ENCODE peak calls at places on chromosomes 16 and 17, in four cellular contexts. One of them, this sample, is unnamed.

GRCh38 chr16:85980686-85981085 is 81.7 kb downstream of the IRF8 start:
- DNase-seq in neural progenitor cell: no peak
- DNase-seq in endothelial cell of umbilical vein: no peak
- DNase-seq in fibroblast of lung: no peak
- DNase-seq in this sample: no peak

GRCh38 chr16:23960081-23960499 is 124.3 kb downstream of the PRKCB start:
- DNase-seq in neural progenitor cell: no peak
- DNase-seq in endothelial cell of umbilical vein: no peak
- DNase-seq in fibroblast of lung: no peak
- DNase-seq in this sample: no peak

GRCh38 chr16:71807905-71808592 is 585 bp downstream of the AP1G1 start:
- DNase-seq in neural progenitor cell: peak; percentile 49
- DNase-seq in endothelial cell of umbilical vein: peak; percentile 55
- DNase-seq in fibroblast of lung: peak; percentile 12
- DNase-seq in this sample: peak; percentile 47

GRCh38 chr17:49703557-49704277 is 4.0 kb downstream of the SLC35B1 start:
- DNase-seq in neural progenitor cell: peak; percentile 79
- DNase-seq in endothelial cell of umbilical vein: peak; percentile 51
- DNase-seq in fibroblast of lung: peak; percentile 49
- DNase-seq in this sample: peak; percentile 83

GRCh38 chr17:41496803-41497484 is 7.2 kb upstream of the KRT36 start:
- DNase-seq in neural progenitor cell: peak; percentile 76
- DNase-seq in endothelial cell of umbilical vein: peak; percentile 83
- DNase-seq in fibroblast of lung: peak; percentile 70
- DNase-seq in this sample: peak; percentile 96

GRCh38 chr17:80726558-80727408 is 182.1 kb downstream of the RPTOR start:
- DNase-seq in neural progenitor cell: no peak
- DNase-seq in endothelial cell of umbilical vein: no peak
- DNase-seq in fibroblast of lung: no peak
- DNase-seq in this sample: no peak

GRCh38 chr17:34756670-34757021 is 177.3 kb downstream of the TMEM132E start:
- DNase-seq in neural progenitor cell: no peak
- DNase-seq in endothelial cell of umbilical vein: no peak
- DNase-seq in fibroblast of lung: no peak
- DNase-seq in this sample: peak; percentile 78

GRCh38 chr17:68431661-68432071 is 25.6 kb downstream of the WIPI1 start:
- DNase-seq in neural progenitor cell: peak; percentile 65
- DNase-seq in endothelial cell of umbilical vein: peak; percentile 27
- DNase-seq in fibroblast of lung: peak; percentile 38
- DNase-seq in this sample: peak; percentile 81

GRCh38 chr16:85735225-85735722 is 15.6 kb downstream of the C16orf74 start:
- DNase-seq in neural progenitor cell: no peak
- DNase-seq in endothelial cell of umbilical vein: no peak
- DNase-seq in fibroblast of lung: no peak
- DNase-seq in this sample: no peak

GRCh38 chr17:82015311-82015971 is 7.2 kb downstream of the CENPX start:
- DNase-seq in neural progenitor cell: no peak
- DNase-seq in endothelial cell of umbilical vein: no peak
- DNase-seq in fibroblast of lung: no peak
- DNase-seq in this sample: no peak

GRCh38 chr17:74205274-74205673 is 1.8 kb downstream of the RPL38 start:
- DNase-seq in neural progenitor cell: no peak
- DNase-seq in endothelial cell of umbilical vein: no peak
- DNase-seq in fibroblast of lung: no peak
- DNase-seq in this sample: no peak

DNA sequence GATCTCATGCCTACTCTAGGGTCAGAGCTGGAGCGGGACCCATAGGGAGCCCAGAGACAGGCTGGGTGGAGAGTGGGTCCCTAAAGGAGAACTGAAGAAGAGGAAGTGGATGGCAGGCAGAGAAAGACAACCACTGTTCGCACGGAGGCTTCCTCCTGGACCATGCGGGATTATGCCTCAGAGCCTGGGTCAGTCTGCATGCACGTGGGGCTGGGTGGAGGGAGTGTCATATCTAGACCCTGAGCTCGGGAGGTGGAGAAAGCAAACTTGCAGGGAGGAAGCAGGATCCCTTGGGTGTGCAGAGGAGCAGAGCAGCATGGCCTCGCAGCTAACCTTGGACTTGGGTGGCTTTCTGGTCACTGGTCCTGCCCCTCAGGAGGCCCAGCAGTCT is 344.3 kb downstream of the CPPED1 start:
- DNase-seq in neural progenitor cell: no peak
- DNase-seq in endothelial cell of umbilical vein: no peak
- DNase-seq in fibroblast of lung: no peak
- DNase-seq in this sample: no peak
- H3K9ac ChIP-seq in neural progenitor cell: no peak overlapping the region
- H3K9ac ChIP-seq in endothelial cell of umbilical vein: no peak overlapping the region
- H3K9ac ChIP-seq in fibroblast of lung: no peak overlapping the region
- H3K9ac ChIP-seq in this sample: no peak overlapping the region

GRCh38 chr16:88462396-88462795 is 9.3 kb downstream of the ZFPM1 start:
- DNase-seq in neural progenitor cell: no peak
- DNase-seq in endothelial cell of umbilical vein: no peak
- DNase-seq in fibroblast of lung: no peak
- DNase-seq in this sample: no peak
- H3K9ac ChIP-seq in neural progenitor cell: no peak overlapping the region
- H3K9ac ChIP-seq in endothelial cell of umbilical vein: no peak overlapping the region
- H3K9ac ChIP-seq in fibroblast of lung: no peak overlapping the region
- H3K9ac ChIP-seq in this sample: no peak overlapping the region

DNA sequence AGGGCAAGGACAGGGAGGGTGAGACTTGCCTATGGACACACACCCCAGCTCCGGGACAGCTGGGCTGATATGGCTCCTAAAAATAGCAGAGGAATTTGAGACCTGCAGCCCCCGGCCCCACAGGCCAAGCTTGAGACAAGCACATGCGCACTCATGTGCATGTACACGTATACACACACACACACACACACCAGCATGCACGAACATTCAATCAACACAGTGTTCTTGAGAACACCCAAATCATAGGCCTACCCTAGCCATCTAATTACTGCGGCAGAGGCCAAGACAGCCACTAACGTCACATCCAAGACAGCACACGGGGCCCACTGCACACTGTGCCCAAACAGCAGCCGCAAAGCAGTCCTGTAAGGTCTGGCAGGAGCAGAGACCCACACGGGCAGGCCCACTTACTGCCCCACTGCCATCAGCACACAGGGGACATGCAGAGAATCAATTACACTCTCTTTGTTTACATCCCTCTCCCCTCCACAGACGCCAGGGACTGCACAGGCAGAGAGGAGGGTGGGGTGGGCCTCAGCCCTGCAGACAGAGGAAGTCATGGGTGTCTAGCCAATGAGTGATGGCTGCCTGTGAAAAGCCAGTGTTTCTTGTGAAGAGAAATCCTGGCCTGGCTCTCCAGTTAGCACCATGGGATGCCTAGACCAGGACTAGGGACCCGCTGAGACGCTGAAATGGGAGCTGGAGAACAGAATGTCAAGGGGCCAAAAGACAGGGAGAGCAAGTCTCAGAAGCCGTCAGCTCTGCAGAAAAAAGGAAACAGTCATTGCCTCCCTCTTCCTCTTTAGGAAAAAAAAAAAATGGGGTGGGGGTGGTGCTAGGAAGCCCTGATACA is 39.3 kb downstream of the MYO18A start:
- DNase-seq in neural progenitor cell: peak; percentile 42
- DNase-seq in endothelial cell of umbilical vein: peak; percentile 58
- DNase-seq in fibroblast of lung: peak; percentile 49
- DNase-seq in this sample: no peak
- H3K9ac ChIP-seq in neural progenitor cell: no peak overlapping the region
- H3K9ac ChIP-seq in endothelial cell of umbilical vein: no peak overlapping the region
- H3K9ac ChIP-seq in fibroblast of lung: peak overlapping the region; percentile 45
- H3K9ac ChIP-seq in this sample: no peak overlapping the region

GRCh38 chr17:57445051-57445450 is 188.7 kb downstream of the MSI2 start:
- DNase-seq in neural progenitor cell: no peak
- DNase-seq in endothelial cell of umbilical vein: no peak
- DNase-seq in fibroblast of lung: no peak
- DNase-seq in this sample: no peak

GRCh38 chr17:57451126-57451690 is 194.9 kb downstream of the MSI2 start:
- DNase-seq in neural progenitor cell: no peak
- DNase-seq in endothelial cell of umbilical vein: no peak
- DNase-seq in fibroblast of lung: no peak
- DNase-seq in this sample: no peak

GRCh38 chr17:57445772-57446472 is 189.6 kb downstream of the MSI2 start:
- DNase-seq in neural progenitor cell: no peak
- DNase-seq in endothelial cell of umbilical vein: no peak
- DNase-seq in fibroblast of lung: no peak
- DNase-seq in this sample: no peak

GRCh38 chr17:57447357-57448019 is 191.2 kb downstream of the MSI2 start:
- DNase-seq in neural progenitor cell: no peak
- DNase-seq in endothelial cell of umbilical vein: no peak
- DNase-seq in fibroblast of lung: no peak
- DNase-seq in this sample: no peak

GRCh38 chr17:57448288-57449283 is 192.3 kb downstream of the MSI2 start:
- DNase-seq in neural progenitor cell: no peak
- DNase-seq in endothelial cell of umbilical vein: no peak
- DNase-seq in fibroblast of lung: no peak
- DNase-seq in this sample: no peak
- H3K9ac ChIP-seq in neural progenitor cell: no peak overlapping the region
- H3K9ac ChIP-seq in endothelial cell of umbilical vein: no peak overlapping the region
- H3K9ac ChIP-seq in fibroblast of lung: no peak overlapping the region
- H3K9ac ChIP-seq in this sample: no peak overlapping the region

GRCh38 chr16:75459691-75460090 is 4.8 kb downstream of the TMEM170A start:
- DNase-seq in neural progenitor cell: no peak
- DNase-seq in endothelial cell of umbilical vein: no peak
- DNase-seq in fibroblast of lung: no peak
- DNase-seq in this sample: peak; percentile 37

GRCh38 chr16:75460441-75460840 is 4.0 kb downstream of the TMEM170A start:
- DNase-seq in neural progenitor cell: peak; percentile 56
- DNase-seq in endothelial cell of umbilical vein: no peak
- DNase-seq in fibroblast of lung: peak; percentile 27
- DNase-seq in this sample: no peak

GRCh38 chr16:75464130-75464918 is at the start of gene TMEM170A:
- DNase-seq in neural progenitor cell: peak; percentile 100
- DNase-seq in endothelial cell of umbilical vein: peak; percentile 100
- DNase-seq in fibroblast of lung: peak; percentile 99
- DNase-seq in this sample: peak; percentile 100

GRCh38 chr16:75461575-75461974 is 2.9 kb downstream of the TMEM170A start:
- DNase-seq in neural progenitor cell: no peak
- DNase-seq in endothelial cell of umbilical vein: no peak
- DNase-seq in fibroblast of lung: no peak
- DNase-seq in this sample: no peak

GRCh38 chr16:75462804-75463203 is 1.7 kb downstream of the TMEM170A start:
- DNase-seq in neural progenitor cell: no peak
- DNase-seq in endothelial cell of umbilical vein: no peak
- DNase-seq in fibroblast of lung: peak; percentile 12
- DNase-seq in this sample: no peak
- H3K9ac ChIP-seq in neural progenitor cell: no peak overlapping the region
- H3K9ac ChIP-seq in endothelial cell of umbilical vein: no peak overlapping the region
- H3K9ac ChIP-seq in fibroblast of lung: no peak overlapping the region
- H3K9ac ChIP-seq in this sample: no peak overlapping the region

DNA sequence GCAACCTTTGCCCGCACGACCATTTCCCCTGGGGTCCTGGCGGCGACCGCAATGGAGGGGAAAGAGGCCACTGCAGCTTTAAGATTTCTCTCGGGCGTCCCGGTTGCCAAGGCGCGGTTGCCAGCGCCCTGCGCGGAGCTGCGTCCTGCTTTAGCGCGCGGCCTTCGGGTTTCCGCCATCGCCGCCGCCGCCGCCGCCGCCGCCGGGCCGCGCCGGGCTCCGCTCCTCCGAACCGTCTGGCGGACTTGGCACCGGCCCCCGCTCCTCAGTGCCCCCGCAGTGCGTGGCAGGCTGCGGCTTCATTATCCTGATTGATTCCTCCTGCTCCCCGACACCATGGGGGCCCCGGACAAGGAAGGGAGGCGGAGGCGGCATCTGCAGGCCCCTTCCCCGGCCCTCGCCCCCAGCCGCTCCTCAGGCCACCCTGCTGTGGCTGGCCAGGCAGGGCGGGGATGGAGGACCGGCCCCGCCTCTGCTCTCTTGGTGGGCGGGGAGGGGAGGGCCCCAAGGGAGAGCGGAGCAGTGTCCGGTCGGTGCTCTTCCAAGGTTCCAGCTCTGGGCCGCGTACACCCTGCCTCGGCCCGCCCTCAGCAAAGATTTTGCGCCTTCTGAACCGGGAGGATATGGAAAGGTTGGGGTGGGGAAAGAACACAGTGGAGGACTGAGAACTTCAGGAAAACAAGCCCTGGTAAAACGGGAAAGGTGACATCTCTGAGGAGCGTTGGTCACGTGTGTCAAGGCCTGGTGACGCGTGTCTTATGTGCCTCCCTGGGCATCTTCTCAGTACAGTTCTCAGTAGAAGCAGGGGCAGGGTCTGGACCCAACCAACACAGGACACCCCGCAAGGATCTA is 34.0 kb downstream of the NEUROD2 start:
- DNase-seq in neural progenitor cell: peak; percentile 82
- DNase-seq in endothelial cell of umbilical vein: peak; percentile 77
- DNase-seq in fibroblast of lung: peak; percentile 60
- DNase-seq in this sample: peak; percentile 91
- H3K9ac ChIP-seq in neural progenitor cell: no peak overlapping the region
- H3K9ac ChIP-seq in endothelial cell of umbilical vein: peak overlapping the region; percentile 35
- H3K9ac ChIP-seq in fibroblast of lung: peak overlapping the region; percentile 51
- H3K9ac ChIP-seq in this sample: no peak overlapping the region

DNA sequence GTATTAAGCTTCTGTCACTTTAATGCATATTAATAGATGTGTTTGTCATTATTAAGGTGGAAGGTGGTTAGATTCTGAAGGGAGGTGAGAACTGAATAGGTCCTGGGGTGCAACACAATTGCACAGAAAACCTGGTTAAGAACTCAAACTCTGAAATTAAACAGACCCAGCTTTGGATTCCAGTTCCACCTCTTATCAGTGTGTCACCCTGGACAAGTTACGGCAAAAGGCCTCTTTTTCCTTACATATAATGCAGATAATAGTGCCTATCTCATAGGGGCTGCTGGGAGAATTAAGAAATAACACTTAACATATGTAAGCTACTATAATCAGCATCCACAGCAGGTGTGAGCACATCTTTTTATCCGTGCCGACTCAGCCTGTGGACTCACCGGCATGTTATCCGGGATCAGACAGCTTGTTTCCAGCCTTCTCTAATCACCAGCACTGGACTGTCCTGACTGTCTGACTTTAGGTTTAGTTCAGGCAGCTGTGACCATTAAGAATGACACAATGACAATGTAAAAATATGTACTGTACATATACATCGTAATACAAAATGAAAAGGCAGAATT is 31.4 kb downstream of the TEX2 start:
- DNase-seq in neural progenitor cell: no peak
- DNase-seq in endothelial cell of umbilical vein: no peak
- DNase-seq in fibroblast of lung: no peak
- DNase-seq in this sample: no peak
- H3K9ac ChIP-seq in neural progenitor cell: no peak overlapping the region
- H3K9ac ChIP-seq in endothelial cell of umbilical vein: no peak overlapping the region
- H3K9ac ChIP-seq in fibroblast of lung: no peak overlapping the region
- H3K9ac ChIP-seq in this sample: no peak overlapping the region

DNA sequence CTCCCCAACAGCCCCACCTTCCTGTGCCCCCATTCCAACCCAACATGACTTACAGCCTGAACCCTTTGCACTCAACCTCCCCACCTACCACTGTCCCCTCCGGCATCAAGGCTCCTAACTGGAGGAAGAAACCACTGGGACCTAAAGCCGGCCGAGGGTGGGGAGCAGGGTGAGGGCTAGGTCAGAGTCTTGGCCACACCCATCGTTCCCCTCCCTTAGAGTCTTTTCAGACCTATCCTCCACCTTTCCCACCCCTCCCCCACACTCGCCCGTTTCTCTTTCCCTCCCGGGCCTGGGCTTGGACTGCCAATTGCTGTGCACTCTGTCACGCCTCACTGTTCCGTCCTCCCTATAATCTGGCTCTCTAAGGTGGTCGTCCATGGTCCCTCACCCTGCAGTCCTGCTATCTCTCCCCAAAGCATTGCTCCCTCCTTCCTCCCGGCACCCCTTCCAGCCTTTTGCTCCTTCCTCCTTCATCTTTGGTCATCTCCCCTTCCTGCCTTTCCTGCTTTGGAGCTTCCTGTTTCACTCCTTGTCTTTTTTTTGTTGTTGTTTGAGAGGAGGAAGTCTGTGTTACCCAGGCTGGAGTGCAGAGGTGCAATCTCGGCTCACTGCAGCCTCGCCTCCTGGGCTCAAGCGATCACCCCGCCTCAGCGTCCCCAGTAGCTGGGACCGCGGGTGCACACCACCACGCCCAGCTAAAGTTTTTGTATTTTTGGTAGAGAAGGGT is 958 bp upstream of the CLDN7 start:
- DNase-seq in neural progenitor cell: peak; percentile 55
- DNase-seq in endothelial cell of umbilical vein: no peak
- DNase-seq in fibroblast of lung: no peak
- DNase-seq in this sample: peak; percentile 98
- H3K9ac ChIP-seq in neural progenitor cell: no peak overlapping the region
- H3K9ac ChIP-seq in endothelial cell of umbilical vein: peak overlapping the region; percentile 11
- H3K9ac ChIP-seq in fibroblast of lung: no peak overlapping the region
- H3K9ac ChIP-seq in this sample: peak overlapping the region; percentile 4

This sample was measured in endodermal cell.